ENCODE peak calls at places on chromosomes 5 and 9, in ten cellular contexts. A, W, E, M, Q, H, D, V, C and G are unnamed samples.

GRCh38 chr9:127971357-127972315 is 9.2 kb downstream of the EEIG1 start:
- DNase-seq in A (peak; percentile 68), W (no peak), E (no peak), M (no peak), Q (peak; percentile 40), H (no peak), D (no peak), V (no peak), C (no peak), G (no peak)

GRCh38 chr9:33952066-33952465 is 96.6 kb downstream of the UBAP2 start:
- DNase-seq in A (no peak), W (no peak), E (no peak), M (no peak), Q (no peak), H (no peak), D (no peak), V (no peak), C (no peak), G (no peak)

GRCh38 chr5:111530298-111530740 is 18.0 kb upstream of the STARD4 start:
- DNase-seq in A (peak; percentile 86), W (peak; percentile 82), E (no peak), M (peak; percentile 37), Q (no peak), H (peak; percentile 15), D (peak; percentile 57), V (peak; percentile 86), C (peak; percentile 60), G (peak; percentile 59)

GRCh38 chr5:179257190-179257741 is 88.0 kb downstream of the ADAMTS2 start:
- DNase-seq in A (peak; percentile 74), W (peak; percentile 45), E (no peak), M (peak; percentile 16), Q (peak; percentile 19), H (no peak), D (no peak), V (peak; percentile 18), C (no peak), G (peak; percentile 7)

GRCh38 chr5:82164957-82165698 is 113.0 kb downstream of the RPS23 start:
- DNase-seq in A (no peak), W (no peak), E (no peak), M (no peak), Q (no peak), H (no peak), D (no peak), V (peak; percentile 23), C (no peak), G (no peak)

GRCh38 chr5:110917161-110917875 is 154.2 kb upstream of the TSLP start:
- DNase-seq in A (no peak), W (no peak), E (no peak), M (no peak), Q (no peak), H (no peak), D (no peak), V (no peak), C (no peak), G (no peak)

GRCh38 chr5:74589204-74590056 is 51.1 kb downstream of the ENC1 start:
- DNase-seq in A (no peak), W (no peak), E (no peak), M (no peak), Q (no peak), H (no peak), D (no peak), V (no peak), C (no peak), G (no peak)

GRCh38 chr9:108184941-108185340 is 670.8 kb downstream of the ACTL7B start:
- DNase-seq in A (no peak), W (no peak), E (no peak), M (no peak), Q (no peak), H (no peak), D (no peak), V (no peak), C (no peak), G (peak; percentile 62)

GRCh38 chr5:132093310-132093709 is 19.7 kb downstream of the CSF2 start:
- DNase-seq in A (no peak), W (no peak), E (no peak), M (no peak), Q (no peak), H (no peak), D (no peak), V (no peak), C (no peak), G (no peak)

GRCh38 chr5:141637266-141637692 is 482 bp downstream of the RELL2 start:
- DNase-seq in A (no peak), W (no peak), E (no peak), M (peak; percentile 37), Q (peak; percentile 86), H (no peak), D (no peak), V (peak; percentile 35), C (peak; percentile 67), G (peak; percentile 42)

GRCh38 chr5:29197636-29198035 is 1995.8 kb upstream of the CDH6 start:
- DNase-seq in A (no peak), W (no peak), E (no peak), M (no peak), Q (no peak), H (no peak), D (no peak), V (no peak), C (no peak), G (no peak)

GRCh38 chr9:134286513-134287245 is 39.6 kb upstream of the RXRA start:
- DNase-seq in A (no peak), W (no peak), E (no peak), M (peak; percentile 48), Q (peak; percentile 56), H (no peak), D (no peak), V (no peak), C (no peak), G (no peak)

GRCh38 chr5:6410421-6410820 is 32.1 kb upstream of the MED10 start:
- DNase-seq in A (no peak), W (no peak), E (no peak), M (no peak), Q (no peak), H (no peak), D (no peak), V (no peak), C (no peak), G (no peak)

GRCh38 chr5:170390472-170390871 is 1.3 kb upstream of the KCNMB1 start:
- DNase-seq in A (no peak), W (no peak), E (no peak), M (no peak), Q (no peak), H (no peak), D (no peak), V (no peak), C (no peak), G (no peak)

GRCh38 chr5:151345808-151346478 is 1.4 kb downstream of the SLC36A2 start:
- DNase-seq in A (no peak), W (no peak), E (no peak), M (no peak), Q (no peak), H (no peak), D (no peak), V (no peak), C (no peak), G (no peak)

GRCh38 chr9:122228906-122229837 is at the start of gene LHX6:
- DNase-seq in A (no peak), W (no peak), E (no peak), M (no peak), Q (peak; percentile 38), H (no peak), D (no peak), V (no peak), C (peak; percentile 79), G (no peak)
- H3K4me3 ChIP-seq in A (peak within 1 kb of the TSS; percentile 27), W (peak within 1 kb of the TSS; percentile 53), E (peak within 1 kb of the TSS; percentile 63), M (peak within 1 kb of the TSS; percentile 48), Q (peak within 1 kb of the TSS; percentile 35), H (peak within 1 kb of the TSS; percentile 68), D (no peak within 1 kb of the TSS), V (peak within 1 kb of the TSS; percentile 52), C (peak within 1 kb of the TSS; percentile 49), G (peak within 1 kb of the TSS; percentile 49)

DNA sequence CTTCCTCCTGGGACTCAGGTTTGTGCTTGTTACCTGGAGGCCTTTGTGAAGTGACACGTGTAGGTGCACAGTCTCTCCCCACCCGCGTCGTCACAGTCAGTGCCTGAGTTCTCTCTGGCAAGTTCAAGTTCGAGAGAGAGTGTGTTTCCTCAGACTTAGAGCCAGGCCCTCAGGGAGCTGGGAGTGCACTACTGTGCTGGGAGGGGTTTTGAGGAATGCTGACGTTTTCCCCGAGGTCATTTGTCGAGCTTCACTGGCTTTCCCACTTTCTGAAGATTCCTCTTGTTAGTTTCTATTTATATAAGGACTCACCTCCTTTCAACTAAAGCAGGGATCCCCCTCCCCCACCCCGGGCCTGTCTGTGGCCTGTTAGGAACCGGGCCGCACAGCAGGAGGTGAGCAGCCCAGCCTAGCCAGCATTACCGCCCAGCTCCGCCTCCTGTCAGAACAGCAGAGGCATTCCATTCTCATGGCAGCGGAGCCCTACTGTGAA is 209.2 kb downstream of the DIRAS2 start:
- DNase-seq in A (no peak), W (no peak), E (peak; percentile 88), M (peak; percentile 31), Q (no peak), H (no peak), D (no peak), V (peak; percentile 87), C (no peak), G (no peak)
- TF ChIP-seq POLR2AphosphoS5 in A (no peak), W (no peak), E (no peak), M (no peak), Q (no peak), H (no peak), D (no peak), V (peak; percentile 52), C (no peak), G (no peak)

GRCh38 chr9:131740898-131741297 is 1.0 kb upstream of the RAPGEF1 start:
- DNase-seq in A (no peak), W (no peak), E (no peak), M (peak; percentile 47), Q (no peak), H (no peak), D (no peak), V (no peak), C (no peak), G (no peak)

GRCh38 chr9:131739988-131740648 is at the start of gene RAPGEF1:
- DNase-seq in A (peak; percentile 84), W (peak; percentile 78), E (no peak), M (peak; percentile 78), Q (peak; percentile 97), H (no peak), D (no peak), V (peak; percentile 78), C (peak; percentile 92), G (peak; percentile 77)

GRCh38 chr9:131738838-131739191 is 1.1 kb downstream of the RAPGEF1 start:
- DNase-seq in A (no peak), W (no peak), E (no peak), M (peak; percentile 52), Q (no peak), H (no peak), D (no peak), V (peak; percentile 54), C (no peak), G (peak; percentile 65)

GRCh38 chr9:131738293-131738692 is 1.6 kb downstream of the RAPGEF1 start:
- DNase-seq in A (no peak), W (no peak), E (no peak), M (no peak), Q (no peak), H (no peak), D (no peak), V (no peak), C (no peak), G (no peak)

GRCh38 chr9:131739192-131739961 is 499 bp downstream of the RAPGEF1 start:
- DNase-seq in A (peak; percentile 68), W (no peak), E (no peak), M (peak; percentile 57), Q (peak; percentile 88), H (no peak), D (no peak), V (peak; percentile 51), C (peak; percentile 79), G (peak; percentile 51)
- TF ChIP-seq EP300 in A (no peak), W (no peak), E (no peak), M (no peak), Q (no peak), H (no peak), D (no peak), V (no peak), C (no peak), G (no peak)

GRCh38 chr5:40551706-40552557 is 127.8 kb upstream of the PTGER4 start:
- DNase-seq in A (no peak), W (no peak), E (peak; percentile 7), M (no peak), Q (no peak), H (peak; percentile 15), D (no peak), V (peak; percentile 54), C (no peak), G (no peak)
- H3K4me3 ChIP-seq in A (no peak overlapping the region), W (no peak overlapping the region), E (no peak overlapping the region), M (no peak overlapping the region), Q (no peak overlapping the region), H (no peak overlapping the region), D (no peak overlapping the region), V (no peak overlapping the region), C (no peak overlapping the region), G (no peak overlapping the region)